ENCODE peak calls at places on chromosomes 12 and 14, in seven cellular contexts. One of them, this sample, is unnamed.

GRCh38 chr12:98399532-98399931 is 115.9 kb upstream of the TMPO start:
- DNase-seq in tibial nerve: no peak
- DNase-seq in CD8-positive, alpha-beta memory T cell: peak; percentile 30
- DNase-seq in esophagus squamous epithelium: no peak
- DNase-seq in heart left ventricle: no peak
- DNase-seq in thoracic aorta: no peak
- DNase-seq in right cardiac atrium: no peak
- DNase-seq in this sample: no peak

GRCh38 chr14:69247691-69248440 is 12.1 kb upstream of the GALNT16 start:
- DNase-seq in heart left ventricle: no peak
- DNase-seq in CD8-positive, alpha-beta memory T cell: no peak
- DNase-seq in esophagus squamous epithelium: no peak
- DNase-seq in thoracic aorta: no peak
- DNase-seq in tibial nerve: peak; percentile 72
- DNase-seq in right cardiac atrium: no peak
- DNase-seq in this sample: peak; percentile 77

GRCh38 chr14:95549656-95550585 is 15.1 kb downstream of the GLRX5 start:
- DNase-seq in heart left ventricle: no peak
- DNase-seq in CD8-positive, alpha-beta memory T cell: no peak
- DNase-seq in thoracic aorta: no peak
- DNase-seq in right cardiac atrium: no peak
- DNase-seq in tibial nerve: no peak
- DNase-seq in esophagus squamous epithelium: no peak
- DNase-seq in this sample: no peak

GRCh38 chr14:60114881-60115280 is 23.2 kb downstream of the PCNX4 start:
- DNase-seq in CD8-positive, alpha-beta memory T cell: no peak
- DNase-seq in esophagus squamous epithelium: no peak
- DNase-seq in right cardiac atrium: no peak
- DNase-seq in tibial nerve: no peak
- DNase-seq in thoracic aorta: no peak
- DNase-seq in heart left ventricle: no peak
- DNase-seq in this sample: no peak

GRCh38 chr12:26918321-26919215 is 19.2 kb downstream of the INTS13 start:
- DNase-seq in CD8-positive, alpha-beta memory T cell: no peak
- DNase-seq in tibial nerve: no peak
- DNase-seq in right cardiac atrium: no peak
- DNase-seq in heart left ventricle: no peak
- DNase-seq in esophagus squamous epithelium: no peak
- DNase-seq in thoracic aorta: no peak
- DNase-seq in this sample: no peak

GRCh38 chr12:131831635-131832041 is 3.4 kb downstream of the MMP17 start:
- DNase-seq in right cardiac atrium: peak; percentile 65
- DNase-seq in heart left ventricle: no peak
- DNase-seq in tibial nerve: no peak
- DNase-seq in thoracic aorta: no peak
- DNase-seq in CD8-positive, alpha-beta memory T cell: no peak
- DNase-seq in esophagus squamous epithelium: no peak
- DNase-seq in this sample: peak; percentile 63

GRCh38 chr14:65261946-65262345 is 150.6 kb upstream of the FUT8 start:
- DNase-seq in tibial nerve: no peak
- DNase-seq in esophagus squamous epithelium: no peak
- DNase-seq in CD8-positive, alpha-beta memory T cell: no peak
- DNase-seq in right cardiac atrium: no peak
- DNase-seq in thoracic aorta: no peak
- DNase-seq in heart left ventricle: no peak
- DNase-seq in this sample: no peak

GRCh38 chr14:104136472-104137296 is 1.7 kb upstream of the KIF26A start:
- DNase-seq in heart left ventricle: peak; percentile 5
- DNase-seq in right cardiac atrium: peak; percentile 56
- DNase-seq in tibial nerve: no peak
- DNase-seq in CD8-positive, alpha-beta memory T cell: no peak
- DNase-seq in esophagus squamous epithelium: no peak
- DNase-seq in thoracic aorta: no peak
- DNase-seq in this sample: no peak

GRCh38 chr12:52517888-52518287 is 2.3 kb downstream of the KRT5 start:
- DNase-seq in right cardiac atrium: no peak
- DNase-seq in heart left ventricle: no peak
- DNase-seq in tibial nerve: peak; percentile 1
- DNase-seq in esophagus squamous epithelium: no peak
- DNase-seq in CD8-positive, alpha-beta memory T cell: no peak
- DNase-seq in thoracic aorta: no peak
- DNase-seq in this sample: no peak

GRCh38 chr14:26841361-26841760 is 243.5 kb upstream of the NOVA1 start:
- DNase-seq in thoracic aorta: no peak
- DNase-seq in right cardiac atrium: no peak
- DNase-seq in heart left ventricle: no peak
- DNase-seq in tibial nerve: no peak
- DNase-seq in esophagus squamous epithelium: no peak
- DNase-seq in CD8-positive, alpha-beta memory T cell: no peak
- DNase-seq in this sample: no peak

GRCh38 chr12:124740691-124741137 is 123.0 kb downstream of the SCARB1 start:
- DNase-seq in right cardiac atrium: peak; percentile 67
- DNase-seq in thoracic aorta: no peak
- DNase-seq in tibial nerve: no peak
- DNase-seq in esophagus squamous epithelium: no peak
- DNase-seq in CD8-positive, alpha-beta memory T cell: no peak
- DNase-seq in heart left ventricle: no peak
- DNase-seq in this sample: peak; percentile 84

GRCh38 chr14:47674148-47674545 is 1.3 kb downstream of the MDGA2 start:
- DNase-seq in tibial nerve: no peak
- DNase-seq in thoracic aorta: no peak
- DNase-seq in esophagus squamous epithelium: no peak
- DNase-seq in CD8-positive, alpha-beta memory T cell: no peak
- DNase-seq in heart left ventricle: no peak
- DNase-seq in right cardiac atrium: no peak
- DNase-seq in this sample: no peak

GRCh38 chr14:89365071-89365801 is 51.8 kb downstream of the FOXN3 start:
- DNase-seq in esophagus squamous epithelium: no peak
- DNase-seq in tibial nerve: no peak
- DNase-seq in CD8-positive, alpha-beta memory T cell: peak; percentile 53
- DNase-seq in heart left ventricle: peak; percentile 49
- DNase-seq in right cardiac atrium: no peak
- DNase-seq in thoracic aorta: no peak
- DNase-seq in this sample: peak; percentile 33

GRCh38 chr12:40446385-40446784 is 221.6 kb downstream of the LRRK2 start:
- DNase-seq in right cardiac atrium: no peak
- DNase-seq in CD8-positive, alpha-beta memory T cell: no peak
- DNase-seq in tibial nerve: no peak
- DNase-seq in esophagus squamous epithelium: no peak
- DNase-seq in thoracic aorta: no peak
- DNase-seq in heart left ventricle: no peak
- DNase-seq in this sample: no peak

GRCh38 chr12:6735448-6736191 is 11.8 kb downstream of the COPS7A start:
- DNase-seq in esophagus squamous epithelium: no peak
- DNase-seq in tibial nerve: peak; percentile 58
- DNase-seq in right cardiac atrium: peak; percentile 85
- DNase-seq in heart left ventricle: peak; percentile 54
- DNase-seq in CD8-positive, alpha-beta memory T cell: peak; percentile 12
- DNase-seq in thoracic aorta: no peak
- DNase-seq in this sample: peak; percentile 58

GRCh38 chr12:110540048-110540447 is 37.9 kb downstream of the RAD9B start:
- DNase-seq in esophagus squamous epithelium: no peak
- DNase-seq in heart left ventricle: no peak
- DNase-seq in CD8-positive, alpha-beta memory T cell: no peak
- DNase-seq in tibial nerve: no peak
- DNase-seq in right cardiac atrium: no peak
- DNase-seq in thoracic aorta: no peak
- DNase-seq in this sample: no peak

GRCh38 chr12:116266631-116267349 is 10.7 kb downstream of the MED13L start:
- DNase-seq in CD8-positive, alpha-beta memory T cell: no peak
- DNase-seq in thoracic aorta: no peak
- DNase-seq in right cardiac atrium: no peak
- DNase-seq in heart left ventricle: no peak
- DNase-seq in esophagus squamous epithelium: no peak
- DNase-seq in tibial nerve: no peak
- DNase-seq in this sample: no peak

GRCh38 chr12:116264525-116265070 is 12.9 kb downstream of the MED13L start:
- DNase-seq in tibial nerve: no peak
- DNase-seq in heart left ventricle: no peak
- DNase-seq in esophagus squamous epithelium: no peak
- DNase-seq in thoracic aorta: no peak
- DNase-seq in right cardiac atrium: no peak
- DNase-seq in CD8-positive, alpha-beta memory T cell: no peak
- DNase-seq in this sample: no peak

GRCh38 chr12:116263844-116264243 is 13.6 kb downstream of the MED13L start:
- DNase-seq in thoracic aorta: no peak
- DNase-seq in CD8-positive, alpha-beta memory T cell: no peak
- DNase-seq in heart left ventricle: no peak
- DNase-seq in tibial nerve: no peak
- DNase-seq in right cardiac atrium: no peak
- DNase-seq in esophagus squamous epithelium: no peak
- DNase-seq in this sample: no peak

GRCh38 chr12:116266220-116266619 is 11.3 kb downstream of the MED13L start:
- DNase-seq in right cardiac atrium: no peak
- DNase-seq in tibial nerve: no peak
- DNase-seq in heart left ventricle: no peak
- DNase-seq in CD8-positive, alpha-beta memory T cell: no peak
- DNase-seq in esophagus squamous epithelium: no peak
- DNase-seq in thoracic aorta: no peak
- DNase-seq in this sample: no peak

DNA sequence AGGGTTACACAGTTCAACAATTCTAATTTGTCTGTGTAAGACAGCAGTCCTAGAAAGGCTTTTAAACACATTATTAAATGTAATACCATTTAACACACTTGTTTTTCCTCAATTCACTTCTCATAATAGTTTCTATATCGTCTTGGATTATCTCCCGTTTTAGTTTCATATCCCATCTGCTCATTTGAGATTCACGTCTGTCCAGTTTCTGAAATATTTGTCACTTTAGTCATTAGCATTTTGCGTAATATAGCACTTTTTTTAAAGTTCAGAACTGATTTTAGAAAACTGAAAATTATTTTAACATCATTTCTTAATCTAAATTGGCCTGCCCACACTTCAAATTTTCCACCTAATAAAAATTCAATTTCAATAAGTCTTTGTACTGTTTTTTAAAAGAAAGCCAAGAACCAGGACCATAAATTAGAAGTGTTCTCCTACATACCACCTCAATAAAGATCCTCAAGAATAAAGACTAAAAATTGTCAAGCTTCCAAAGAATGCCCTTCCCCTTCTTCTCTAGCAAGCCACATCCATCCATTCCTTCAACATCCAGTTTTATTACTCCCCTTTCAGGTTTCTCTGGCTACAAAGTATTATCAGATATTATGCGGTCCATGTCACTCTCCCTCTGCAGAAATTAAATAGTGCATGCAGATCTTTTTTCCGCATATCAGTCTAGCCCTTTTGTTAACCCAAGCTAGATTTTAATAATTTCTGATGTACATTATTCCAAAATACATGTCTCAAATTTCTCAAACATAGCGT is 11.9 kb downstream of the MED13L start:
- DNase-seq in thoracic aorta: no peak
- DNase-seq in esophagus squamous epithelium: no peak
- DNase-seq in CD8-positive, alpha-beta memory T cell: no peak
- DNase-seq in tibial nerve: no peak
- DNase-seq in heart left ventricle: no peak
- DNase-seq in right cardiac atrium: no peak
- DNase-seq in this sample: no peak
- H3K4me1 ChIP-seq in thoracic aorta: peaks cover 88% of the 10 kb centered on the region
- H3K4me1 ChIP-seq in esophagus squamous epithelium: peaks cover 99% of the 10 kb centered on the region
- H3K4me1 ChIP-seq in CD8-positive, alpha-beta memory T cell: peaks cover 67% of the 10 kb centered on the region
- H3K4me1 ChIP-seq in tibial nerve: peaks cover 55% of the 10 kb centered on the region
- H3K4me1 ChIP-seq in heart left ventricle: peaks cover 84% of the 10 kb centered on the region
- H3K4me1 ChIP-seq in right cardiac atrium: peaks cover 16% of the 10 kb centered on the region
- H3K4me1 ChIP-seq in this sample: peaks cover 72% of the 10 kb centered on the region

GRCh38 chr12:119090276-119090675 is 88.5 kb upstream of the HSPB8 start:
- DNase-seq in CD8-positive, alpha-beta memory T cell: no peak
- DNase-seq in right cardiac atrium: no peak
- DNase-seq in heart left ventricle: no peak
- DNase-seq in tibial nerve: no peak
- DNase-seq in esophagus squamous epithelium: no peak
- DNase-seq in thoracic aorta: no peak
- DNase-seq in this sample: no peak

GRCh38 chr12:119088917-119089667 is 89.6 kb upstream of the HSPB8 start:
- DNase-seq in CD8-positive, alpha-beta memory T cell: no peak
- DNase-seq in thoracic aorta: no peak
- DNase-seq in heart left ventricle: no peak
- DNase-seq in tibial nerve: no peak
- DNase-seq in right cardiac atrium: no peak
- DNase-seq in esophagus squamous epithelium: no peak
- DNase-seq in this sample: no peak

GRCh38 chr12:119090865-119091264 is 87.9 kb upstream of the HSPB8 start:
- DNase-seq in right cardiac atrium: no peak
- DNase-seq in heart left ventricle: no peak
- DNase-seq in CD8-positive, alpha-beta memory T cell: no peak
- DNase-seq in esophagus squamous epithelium: no peak
- DNase-seq in thoracic aorta: no peak
- DNase-seq in tibial nerve: no peak
- DNase-seq in this sample: no peak

DNA sequence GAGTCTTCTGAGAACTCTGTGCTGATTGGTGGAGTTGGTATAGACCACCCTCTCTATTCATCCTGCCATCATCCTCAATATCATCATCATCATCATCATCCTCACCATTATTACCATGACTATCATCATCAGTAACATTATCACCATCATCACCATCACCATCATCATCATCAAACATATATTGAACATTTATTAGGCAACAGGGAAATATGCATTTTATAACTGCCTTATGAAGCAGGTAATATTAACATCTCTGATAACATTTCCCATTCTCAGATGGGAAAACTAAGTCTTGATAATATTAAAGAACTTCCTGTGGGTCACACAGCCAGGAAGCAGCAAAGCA is 89.1 kb upstream of the HSPB8 start:
- DNase-seq in esophagus squamous epithelium: no peak
- DNase-seq in thoracic aorta: no peak
- DNase-seq in right cardiac atrium: no peak
- DNase-seq in heart left ventricle: no peak
- DNase-seq in tibial nerve: no peak
- DNase-seq in CD8-positive, alpha-beta memory T cell: no peak
- DNase-seq in this sample: no peak
- H3K27ac ChIP-seq in esophagus squamous epithelium: no peak overlapping the region
- H3K27ac ChIP-seq in thoracic aorta: no peak overlapping the region
- H3K27ac ChIP-seq in right cardiac atrium: no peak overlapping the region
- H3K27ac ChIP-seq in heart left ventricle: no peak overlapping the region
- H3K27ac ChIP-seq in tibial nerve: no peak overlapping the region
- H3K27ac ChIP-seq in CD8-positive, alpha-beta memory T cell: no peak overlapping the region
- H3K27ac ChIP-seq in this sample: no peak overlapping the region

DNA sequence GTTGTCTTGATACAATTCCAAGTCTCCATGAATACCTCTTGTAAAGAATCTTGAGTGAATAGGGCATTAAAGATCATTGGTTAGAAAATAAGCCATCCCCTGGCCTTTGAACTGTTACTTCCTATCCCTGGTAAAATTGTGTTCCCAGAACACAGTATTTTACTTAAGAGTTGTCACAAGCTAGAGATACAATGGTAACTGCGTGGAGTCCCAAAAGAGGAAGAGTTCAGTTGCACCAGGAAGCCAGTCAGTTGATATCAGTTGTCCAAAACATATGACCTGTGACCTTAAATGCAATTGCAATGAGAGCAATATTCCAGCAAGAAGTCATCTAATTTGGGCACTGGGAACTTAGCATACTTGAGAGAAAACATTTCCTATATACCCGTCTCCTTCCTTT is 117.3 kb downstream of the NEDD1 start:
- DNase-seq in thoracic aorta: no peak
- DNase-seq in right cardiac atrium: no peak
- DNase-seq in CD8-positive, alpha-beta memory T cell: no peak
- DNase-seq in esophagus squamous epithelium: no peak
- DNase-seq in heart left ventricle: no peak
- DNase-seq in tibial nerve: no peak
- DNase-seq in this sample: no peak
- H3K9me3 ChIP-seq in thoracic aorta: no peaks in the 10 kb centered on the region
- H3K9me3 ChIP-seq in right cardiac atrium: no peaks in the 10 kb centered on the region
- H3K9me3 ChIP-seq in CD8-positive, alpha-beta memory T cell: no peaks in the 10 kb centered on the region
- H3K9me3 ChIP-seq in esophagus squamous epithelium: no peaks in the 10 kb centered on the region
- H3K9me3 ChIP-seq in heart left ventricle: no peaks in the 10 kb centered on the region
- H3K9me3 ChIP-seq in tibial nerve: no peaks in the 10 kb centered on the region
- H3K9me3 ChIP-seq in this sample: no peaks in the 10 kb centered on the region

GRCh38 chr14:51008416-51008815 is 64.1 kb upstream of the PYGL start:
- DNase-seq in CD8-positive, alpha-beta memory T cell: no peak
- DNase-seq in esophagus squamous epithelium: no peak
- DNase-seq in right cardiac atrium: no peak
- DNase-seq in tibial nerve: no peak
- DNase-seq in thoracic aorta: no peak
- DNase-seq in heart left ventricle: no peak
- DNase-seq in this sample: no peak
- H3K4me1 ChIP-seq in CD8-positive, alpha-beta memory T cell: no peaks in the 10 kb centered on the region
- H3K4me1 ChIP-seq in esophagus squamous epithelium: peaks cover 7% of the 10 kb centered on the region
- H3K4me1 ChIP-seq in right cardiac atrium: no peaks in the 10 kb centered on the region
- H3K4me1 ChIP-seq in tibial nerve: peaks cover 4% of the 10 kb centered on the region
- H3K4me1 ChIP-seq in thoracic aorta: peaks cover 28% of the 10 kb centered on the region
- H3K4me1 ChIP-seq in heart left ventricle: peaks cover 11% of the 10 kb centered on the region
- H3K4me1 ChIP-seq in this sample: peaks cover 12% of the 10 kb centered on the region

This sample was measured in tibial artery.